ENCODE peak calls at places on chromosomes 6 and 20, in seven cellular contexts. Q, W, X, I, T, Z and J are unnamed samples.

GRCh38 chr6:33719326-33719987 is 8.0 kb upstream of the UQCC2 start:
- DNase-seq in Q (no peak), X (no peak), T (no peak), I (no peak), Z (no peak), W (no peak), J (no peak)

GRCh38 chr6:56387621-56388413 is 140.4 kb upstream of the COL21A1 start:
- DNase-seq in I (peak), X (no peak), W (no peak), Z (no peak), T (no peak), Q (no peak), J (no peak)

GRCh38 chr20:3239026-3239866 is at the start of gene SLC4A11:
- DNase-seq in T (peak), Z (peak), X (no peak), W (no peak), Q (peak), I (peak), J (no peak)

GRCh38 chr6:56692586-56693245 is 50.0 kb upstream of the DST start:
- DNase-seq in T (no peak), Z (no peak), X (no peak), Q (no peak), W (no peak), I (no peak), J (no peak)

GRCh38 chr6:116206231-116206903 is 47.5 kb downstream of the TSPYL4 start:
- DNase-seq in Z (peak), W (no peak), I (no peak), Q (no peak), T (no peak), X (no peak), J (no peak)

GRCh38 chr6:113833537-113833936 is 23.6 kb upstream of the MARCKS start:
- DNase-seq in T (no peak), Z (peak), I (no peak), W (no peak), X (no peak), Q (no peak), J (no peak)

GRCh38 chr20:25269833-25270170 is 21.9 kb downstream of the PYGB start:
- DNase-seq in W (no peak), I (no peak), Q (no peak), T (no peak), X (no peak), Z (no peak), J (no peak)

GRCh38 chr20:35604444-35604750 is 11.2 kb upstream of the SPAG4 start:
- DNase-seq in T (peak), W (no peak), X (no peak), Z (no peak), I (peak), Q (peak), J (no peak)

GRCh38 chr20:59185809-59186208 is 22.2 kb downstream of the ZNF831 start:
- DNase-seq in Q (no peak), W (no peak), Z (no peak), X (no peak), T (no peak), I (no peak), J (no peak)

GRCh38 chr6:155195903-155196302 is 67.9 kb upstream of the CLDN20 start:
- DNase-seq in T (no peak), X (no peak), Q (no peak), Z (no peak), W (no peak), I (no peak), J (no peak)

GRCh38 chr6:117548797-117549301 is 53.5 kb downstream of the GOPC start:
- DNase-seq in T (no peak), Q (no peak), X (no peak), Z (peak), W (no peak), I (no peak), J (no peak)

GRCh38 chr20:32792316-32792715 is 27.4 kb upstream of the MAPRE1 start:
- DNase-seq in W (no peak), T (peak), X (no peak), Q (peak), Z (no peak), I (peak), J (no peak)

GRCh38 chr6:131130546-131130925 is 4.7 kb upstream of the AKAP7 start:
- DNase-seq in Q (no peak), X (no peak), I (no peak), T (no peak), W (no peak), Z (no peak), J (no peak)

GRCh38 chr6:90820436-90820835 is 233.6 kb upstream of the MAP3K7 start:
- DNase-seq in Q (no peak), X (no peak), W (no peak), Z (peak), I (no peak), T (no peak), J (no peak)

GRCh38 chr6:152380993-152381898 is 255.9 kb downstream of the SYNE1 start:
- DNase-seq in W (peak), I (peak), T (no peak), Z (peak), X (peak), Q (peak), J (peak)

GRCh38 chr6:94254689-94255088 is 835.3 kb upstream of the EPHA7 start:
- DNase-seq in W (no peak), I (no peak), T (no peak), Q (no peak), X (no peak), Z (no peak), J (no peak)

GRCh38 chr6:2224847-2225382 is 20.5 kb downstream of the GMDS start:
- DNase-seq in X (no peak), I (no peak), Q (no peak), T (no peak), W (no peak), Z (no peak), J (no peak)

GRCh38 chr6:67450641-67451040 is 1184.4 kb upstream of the ADGRB3 start:
- DNase-seq in X (no peak), T (peak), I (no peak), Z (no peak), Q (no peak), W (no peak), J (no peak)

GRCh38 chr6:169665289-169665688 is 36.5 kb downstream of the WDR27 start:
- DNase-seq in Z (peak), Q (no peak), W (no peak), I (no peak), X (no peak), T (no peak), J (no peak)

GRCh38 chr6:131682427-131682826 is 18.8 kb downstream of the OR2A4 start:
- DNase-seq in Q (no peak), I (no peak), T (no peak), X (no peak), W (no peak), Z (no peak), J (no peak)

GRCh38 chr6:8170245-8170644 is 67.9 kb upstream of the EEF1E1 start:
- DNase-seq in Z (no peak), I (no peak), X (no peak), Q (no peak), T (no peak), W (no peak), J (no peak)
- TF ChIP-seq CTCF in Z (no peak), I (no peak), X (no peak), Q (no peak), T (no peak), W (no peak), J (no peak)

GRCh38 chr20:62182469-62183425 is at the start of gene MTG2:
- DNase-seq in T (peak), I (peak), Q (peak), W (peak), X (peak), Z (peak), J (peak)
- TF ChIP-seq CTCF in T (no peak), I (no peak), Q (no peak), W (no peak), X (no peak), Z (no peak), J (no peak)

GRCh38 chr6:125815050-125815910 is 24.5 kb downstream of the NCOA7 start:
- DNase-seq in Q (no peak), X (no peak), W (no peak), T (no peak), Z (no peak), I (no peak), J (no peak)
- TF ChIP-seq CTCF in Q (no peak), X (no peak), W (no peak), T (no peak), Z (no peak), I (no peak), J (no peak)

GRCh38 chr6:122484760-122485159 is 13.2 kb upstream of the SERINC1 start:
- DNase-seq in T (peak), Z (no peak), W (no peak), I (no peak), Q (no peak), X (no peak), J (no peak)
- TF ChIP-seq CTCF in T (peak), Z (no peak), W (no peak), I (no peak), Q (no peak), X (no peak), J (no peak)

DNA sequence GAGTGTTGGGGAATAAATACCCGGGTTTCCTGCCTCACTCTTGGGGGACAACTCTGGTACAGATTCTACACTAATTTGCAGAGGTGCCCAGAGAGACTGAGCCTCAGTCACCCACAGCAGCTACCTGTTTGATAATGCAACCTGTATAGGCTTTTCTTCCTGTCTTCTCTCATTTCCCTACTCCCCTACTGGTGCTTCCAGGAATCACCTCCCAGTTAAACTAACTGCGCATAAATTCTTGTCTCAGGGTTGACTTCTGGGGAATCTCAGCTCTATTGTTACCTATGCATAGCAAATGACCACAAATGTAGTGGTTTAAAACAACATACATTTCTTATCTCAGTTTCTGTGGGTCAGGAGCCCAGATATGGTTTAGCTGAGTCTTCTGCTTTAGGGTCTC is 11.3 kb downstream of the OCSTAMP start:
- DNase-seq in Q (no peak), X (no peak), T (no peak), W (no peak), I (no peak), Z (no peak), J (no peak)
- TF ChIP-seq CTCF in Q (no peak), X (no peak), T (no peak), W (no peak), I (peak), Z (no peak), J (no peak)

GRCh38 chr6:89392823-89393222 is 19.2 kb downstream of the RRAGD start:
- DNase-seq in Q (no peak), Z (no peak), I (no peak), W (no peak), T (no peak), X (no peak), J (no peak)
- TF ChIP-seq CTCF in Q (no peak), Z (no peak), I (no peak), W (no peak), T (no peak), X (no peak), J (no peak)

DNA sequence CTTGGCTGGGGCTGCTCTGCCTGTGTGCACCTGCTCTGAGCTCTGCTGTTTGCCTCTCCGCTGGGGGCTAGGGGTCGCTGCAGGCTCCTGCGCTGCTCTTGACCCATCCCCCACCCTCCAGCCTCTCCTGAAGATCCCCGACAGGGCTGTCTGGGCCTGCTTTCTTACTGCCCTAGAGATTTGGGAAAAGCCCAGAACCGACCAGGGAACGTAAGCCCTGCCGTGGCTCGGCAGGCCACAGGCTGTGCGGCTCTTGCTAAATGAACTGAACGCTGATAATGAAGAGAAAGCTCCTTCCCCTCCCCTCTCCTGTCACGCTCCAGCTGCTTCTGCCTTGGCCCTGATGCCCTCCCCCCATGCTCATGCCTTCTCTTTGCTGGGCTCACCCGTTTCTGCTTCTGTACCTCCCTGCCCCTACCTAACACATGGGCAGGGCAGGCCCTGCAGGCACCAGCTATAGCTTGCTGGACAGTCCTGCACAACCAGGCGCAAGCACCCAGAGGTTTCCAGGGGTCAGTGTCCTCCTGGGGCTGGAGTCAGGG is 32.0 kb upstream of the PCMTD2 start:
- DNase-seq in Q (peak), X (peak), W (no peak), T (no peak), I (no peak), Z (no peak), J (no peak)
- TF ChIP-seq CTCF in Q (peak), X (peak), W (no peak), T (peak), I (no peak), Z (no peak), J (no peak)